ENCODE peak calls at places on chromosomes 3 and 15, in ten cellular contexts. One of them, this sample, is unnamed.
A peak's percentile ranks its signal among the peaks of the same experiment; 100 is the strongest.

GRCh38 chr3:131387796-131388195 is 6.2 kb downstream of the NUDT16 start:
- DNase-seq in brain microvascular endothelial cell: no peak
- DNase-seq in fibroblast of the aortic adventitia: no peak
- DNase-seq in HFF-Myc: no peak
- DNase-seq in glutamatergic neuron: no peak
- DNase-seq in B cell: no peak
- DNase-seq in choroid plexus epithelial cell: no peak
- DNase-seq in CD14-positive monocyte: no peak
- DNase-seq in endothelial cell: no peak
- DNase-seq in RWPE1: no peak
- DNase-seq in this sample: no peak

GRCh38 chr15:82548700-82549099 is 8.4 kb upstream of the RPS17 start:
- DNase-seq in HFF-Myc: no peak
- DNase-seq in brain microvascular endothelial cell: no peak
- DNase-seq in endothelial cell: no peak
- DNase-seq in choroid plexus epithelial cell: peak; percentile 21
- DNase-seq in RWPE1: no peak
- DNase-seq in B cell: no peak
- DNase-seq in glutamatergic neuron: no peak
- DNase-seq in CD14-positive monocyte: no peak
- DNase-seq in fibroblast of the aortic adventitia: no peak
- DNase-seq in this sample: no peak

GRCh38 chr3:110521019-110521418 is 550.6 kb upstream of the NECTIN3 start:
- DNase-seq in glutamatergic neuron: no peak
- DNase-seq in brain microvascular endothelial cell: peak; percentile 95
- DNase-seq in HFF-Myc: peak; percentile 88
- DNase-seq in fibroblast of the aortic adventitia: peak; percentile 98
- DNase-seq in choroid plexus epithelial cell: peak; percentile 96
- DNase-seq in B cell: no peak
- DNase-seq in CD14-positive monocyte: no peak
- DNase-seq in endothelial cell: no peak
- DNase-seq in RWPE1: peak; percentile 62
- DNase-seq in this sample: peak; percentile 87

GRCh38 chr15:57668074-57668473 is 38.4 kb upstream of the POLR2M start:
- DNase-seq in B cell: no peak
- DNase-seq in HFF-Myc: no peak
- DNase-seq in CD14-positive monocyte: no peak
- DNase-seq in brain microvascular endothelial cell: no peak
- DNase-seq in RWPE1: no peak
- DNase-seq in endothelial cell: no peak
- DNase-seq in fibroblast of the aortic adventitia: no peak
- DNase-seq in choroid plexus epithelial cell: no peak
- DNase-seq in glutamatergic neuron: no peak
- DNase-seq in this sample: no peak

GRCh38 chr3:154132777-154133375 is 11.7 kb downstream of the ARHGEF26 start:
- DNase-seq in fibroblast of the aortic adventitia: peak; percentile 22
- DNase-seq in RWPE1: no peak
- DNase-seq in brain microvascular endothelial cell: no peak
- DNase-seq in glutamatergic neuron: no peak
- DNase-seq in choroid plexus epithelial cell: peak; percentile 30
- DNase-seq in B cell: no peak
- DNase-seq in endothelial cell: no peak
- DNase-seq in CD14-positive monocyte: no peak
- DNase-seq in HFF-Myc: no peak
- DNase-seq in this sample: peak; percentile 83

GRCh38 chr3:23696842-23697241 is 108.9 kb upstream of the UBE2E1 start:
- DNase-seq in CD14-positive monocyte: no peak
- DNase-seq in endothelial cell: no peak
- DNase-seq in brain microvascular endothelial cell: no peak
- DNase-seq in RWPE1: no peak
- DNase-seq in choroid plexus epithelial cell: peak; percentile 64
- DNase-seq in HFF-Myc: no peak
- DNase-seq in glutamatergic neuron: no peak
- DNase-seq in B cell: no peak
- DNase-seq in fibroblast of the aortic adventitia: peak; percentile 59
- DNase-seq in this sample: peak; percentile 40

GRCh38 chr15:77571181-77571580 is 61.5 kb downstream of the LINGO1 start:
- DNase-seq in endothelial cell: no peak
- DNase-seq in fibroblast of the aortic adventitia: no peak
- DNase-seq in brain microvascular endothelial cell: no peak
- DNase-seq in glutamatergic neuron: no peak
- DNase-seq in B cell: no peak
- DNase-seq in HFF-Myc: no peak
- DNase-seq in RWPE1: no peak
- DNase-seq in CD14-positive monocyte: no peak
- DNase-seq in choroid plexus epithelial cell: no peak
- DNase-seq in this sample: no peak

GRCh38 chr3:17302774-17303173 is 418.0 kb downstream of the PLCL2 start:
- DNase-seq in fibroblast of the aortic adventitia: peak; percentile 76
- DNase-seq in RWPE1: no peak
- DNase-seq in HFF-Myc: peak; percentile 7
- DNase-seq in choroid plexus epithelial cell: peak; percentile 21
- DNase-seq in glutamatergic neuron: no peak
- DNase-seq in brain microvascular endothelial cell: no peak
- DNase-seq in endothelial cell: no peak
- DNase-seq in B cell: no peak
- DNase-seq in CD14-positive monocyte: no peak
- DNase-seq in this sample: peak; percentile 12

GRCh38 chr3:51539291-51539891 is 872 bp downstream of the RAD54L2 start:
- DNase-seq in glutamatergic neuron: peak; percentile 24
- DNase-seq in fibroblast of the aortic adventitia: peak; percentile 52
- DNase-seq in brain microvascular endothelial cell: peak; percentile 79
- DNase-seq in choroid plexus epithelial cell: peak; percentile 60
- DNase-seq in endothelial cell: peak; percentile 12
- DNase-seq in RWPE1: peak; percentile 41
- DNase-seq in B cell: peak; percentile 15
- DNase-seq in HFF-Myc: no peak
- DNase-seq in CD14-positive monocyte: no peak
- DNase-seq in this sample: peak; percentile 57

GRCh38 chr3:182795383-182795782 is 2.1 kb downstream of the ATP11B start:
- DNase-seq in HFF-Myc: no peak
- DNase-seq in B cell: peak; percentile 46
- DNase-seq in brain microvascular endothelial cell: no peak
- DNase-seq in fibroblast of the aortic adventitia: no peak
- DNase-seq in choroid plexus epithelial cell: peak; percentile 26
- DNase-seq in RWPE1: peak; percentile 36
- DNase-seq in endothelial cell: no peak
- DNase-seq in glutamatergic neuron: no peak
- DNase-seq in CD14-positive monocyte: no peak
- DNase-seq in this sample: peak; percentile 70

DNA sequence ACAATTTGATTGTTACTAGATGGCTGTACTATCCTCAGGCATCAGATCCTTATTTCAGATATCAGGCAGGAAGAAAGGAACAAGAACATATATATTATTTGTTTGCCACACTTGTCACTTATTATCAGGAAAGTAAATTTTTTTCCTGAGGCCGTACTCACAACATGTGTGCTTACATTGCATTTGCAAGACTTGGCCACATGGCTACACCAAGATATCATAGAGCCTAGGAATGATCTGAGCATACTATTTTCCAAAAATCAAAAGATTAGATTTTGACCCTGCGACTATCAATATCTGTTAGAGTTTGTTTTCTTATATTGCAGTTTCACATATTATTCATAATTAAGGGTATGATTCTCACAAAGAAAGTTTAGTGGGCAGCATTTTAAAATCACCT is 426.2 kb upstream of the BCHE start:
- DNase-seq in glutamatergic neuron: no peak
- DNase-seq in fibroblast of the aortic adventitia: no peak
- DNase-seq in CD14-positive monocyte: no peak
- DNase-seq in HFF-Myc: no peak
- DNase-seq in RWPE1: no peak
- DNase-seq in choroid plexus epithelial cell: peak; percentile 0
- DNase-seq in B cell: no peak
- DNase-seq in endothelial cell: no peak
- DNase-seq in brain microvascular endothelial cell: no peak
- DNase-seq in this sample: no peak
- TF ChIP-seq CTCF in glutamatergic neuron: no peak
- TF ChIP-seq CTCF in fibroblast of the aortic adventitia: peak; percentile 38
- TF ChIP-seq CTCF in CD14-positive monocyte: no peak
- TF ChIP-seq CTCF in HFF-Myc: no peak
- TF ChIP-seq CTCF in RWPE1: no peak
- TF ChIP-seq CTCF in choroid plexus epithelial cell: no peak
- TF ChIP-seq CTCF in B cell: no peak
- TF ChIP-seq CTCF in endothelial cell: no peak
- TF ChIP-seq CTCF in brain microvascular endothelial cell: peak; percentile 27
- TF ChIP-seq CTCF in this sample: no peak

DNA sequence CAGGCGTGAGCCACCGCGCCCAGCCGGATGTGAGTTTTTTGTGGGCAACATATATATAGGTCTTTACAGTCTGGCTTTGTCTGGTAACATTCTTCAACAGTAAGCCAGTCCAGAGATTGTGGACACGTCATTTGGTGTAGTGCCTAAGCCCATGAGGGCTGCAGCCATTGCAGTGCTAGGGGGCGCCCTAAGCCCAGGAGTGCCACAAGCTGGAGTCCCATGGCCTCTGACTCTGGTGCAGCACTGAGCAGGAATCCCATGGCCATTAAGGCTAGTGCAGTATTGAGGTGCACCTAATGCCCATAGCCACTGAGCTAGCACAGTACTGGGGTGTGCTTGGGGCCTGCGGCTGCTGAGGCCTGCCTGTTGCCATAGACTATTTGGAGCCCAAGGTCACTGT is 136.4 kb upstream of the NDN start:
- DNase-seq in B cell: no peak
- DNase-seq in RWPE1: no peak
- DNase-seq in fibroblast of the aortic adventitia: no peak
- DNase-seq in choroid plexus epithelial cell: no peak
- DNase-seq in endothelial cell: peak; percentile 58
- DNase-seq in brain microvascular endothelial cell: no peak
- DNase-seq in CD14-positive monocyte: no peak
- DNase-seq in glutamatergic neuron: peak; percentile 64
- DNase-seq in HFF-Myc: no peak
- DNase-seq in this sample: no peak
- TF ChIP-seq CTCF in B cell: no peak
- TF ChIP-seq CTCF in RWPE1: no peak
- TF ChIP-seq CTCF in fibroblast of the aortic adventitia: no peak
- TF ChIP-seq CTCF in choroid plexus epithelial cell: no peak
- TF ChIP-seq CTCF in endothelial cell: peak; percentile 16
- TF ChIP-seq CTCF in brain microvascular endothelial cell: no peak
- TF ChIP-seq CTCF in CD14-positive monocyte: no peak
- TF ChIP-seq CTCF in glutamatergic neuron: no peak
- TF ChIP-seq CTCF in HFF-Myc: no peak
- TF ChIP-seq CTCF in this sample: no peak

GRCh38 chr3:109369510-109369909 is 32.2 kb upstream of the DPPA4 start:
- DNase-seq in HFF-Myc: no peak
- DNase-seq in CD14-positive monocyte: no peak
- DNase-seq in glutamatergic neuron: no peak
- DNase-seq in brain microvascular endothelial cell: no peak
- DNase-seq in endothelial cell: peak; percentile 26
- DNase-seq in RWPE1: no peak
- DNase-seq in fibroblast of the aortic adventitia: no peak
- DNase-seq in choroid plexus epithelial cell: peak; percentile 26
- DNase-seq in B cell: no peak
- DNase-seq in this sample: no peak
- TF ChIP-seq CTCF in HFF-Myc: no peak
- TF ChIP-seq CTCF in CD14-positive monocyte: no peak
- TF ChIP-seq CTCF in glutamatergic neuron: no peak
- TF ChIP-seq CTCF in brain microvascular endothelial cell: peak; percentile 63
- TF ChIP-seq CTCF in endothelial cell: peak; percentile 20
- TF ChIP-seq CTCF in RWPE1: no peak
- TF ChIP-seq CTCF in fibroblast of the aortic adventitia: no peak
- TF ChIP-seq CTCF in choroid plexus epithelial cell: peak; percentile 47
- TF ChIP-seq CTCF in B cell: no peak
- TF ChIP-seq CTCF in this sample: no peak

DNA sequence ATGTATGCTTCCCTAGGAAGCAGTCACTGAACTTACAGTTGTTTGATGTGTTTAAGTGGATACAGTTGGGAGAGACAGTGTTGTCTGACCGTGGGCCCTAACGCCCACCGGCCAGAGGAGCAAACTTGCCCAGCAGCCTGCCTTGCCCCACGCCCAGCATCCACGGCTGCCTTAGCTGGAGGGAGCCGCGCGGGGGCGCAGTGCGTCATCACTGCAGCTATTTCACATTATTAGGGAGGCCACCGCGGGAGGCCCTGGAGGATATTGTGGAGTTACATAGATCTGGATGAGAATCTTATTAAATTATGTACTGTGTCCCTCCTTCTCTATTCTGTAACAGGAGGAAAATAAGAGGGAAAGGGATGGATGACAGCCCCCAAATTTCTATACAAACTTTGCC is 267.2 kb downstream of the GABRG3 start:
- DNase-seq in RWPE1: no peak
- DNase-seq in CD14-positive monocyte: no peak
- DNase-seq in choroid plexus epithelial cell: no peak
- DNase-seq in glutamatergic neuron: no peak
- DNase-seq in endothelial cell: peak; percentile 17
- DNase-seq in B cell: no peak
- DNase-seq in fibroblast of the aortic adventitia: no peak
- DNase-seq in brain microvascular endothelial cell: no peak
- DNase-seq in HFF-Myc: no peak
- DNase-seq in this sample: no peak
- TF ChIP-seq CTCF in RWPE1: no peak
- TF ChIP-seq CTCF in CD14-positive monocyte: no peak
- TF ChIP-seq CTCF in choroid plexus epithelial cell: no peak
- TF ChIP-seq CTCF in glutamatergic neuron: peak; percentile 32
- TF ChIP-seq CTCF in endothelial cell: peak; percentile 21
- TF ChIP-seq CTCF in B cell: no peak
- TF ChIP-seq CTCF in fibroblast of the aortic adventitia: no peak
- TF ChIP-seq CTCF in brain microvascular endothelial cell: peak; percentile 16
- TF ChIP-seq CTCF in HFF-Myc: no peak
- TF ChIP-seq CTCF in this sample: no peak

GRCh38 chr3:117587416-117587815 is 877.8 kb downstream of the TUSC7 start:
- DNase-seq in CD14-positive monocyte: no peak
- DNase-seq in brain microvascular endothelial cell: no peak
- DNase-seq in endothelial cell: no peak
- DNase-seq in glutamatergic neuron: peak; percentile 19
- DNase-seq in B cell: no peak
- DNase-seq in RWPE1: no peak
- DNase-seq in fibroblast of the aortic adventitia: no peak
- DNase-seq in choroid plexus epithelial cell: no peak
- DNase-seq in HFF-Myc: no peak
- DNase-seq in this sample: no peak

GRCh38 chr3:117586161-117586560 is 876.6 kb downstream of the TUSC7 start:
- DNase-seq in fibroblast of the aortic adventitia: no peak
- DNase-seq in choroid plexus epithelial cell: no peak
- DNase-seq in brain microvascular endothelial cell: no peak
- DNase-seq in B cell: no peak
- DNase-seq in RWPE1: no peak
- DNase-seq in endothelial cell: no peak
- DNase-seq in CD14-positive monocyte: no peak
- DNase-seq in HFF-Myc: no peak
- DNase-seq in glutamatergic neuron: no peak
- DNase-seq in this sample: no peak

GRCh38 chr3:117589454-117589853 is 879.9 kb downstream of the TUSC7 start:
- DNase-seq in HFF-Myc: no peak
- DNase-seq in B cell: no peak
- DNase-seq in choroid plexus epithelial cell: no peak
- DNase-seq in CD14-positive monocyte: no peak
- DNase-seq in endothelial cell: no peak
- DNase-seq in fibroblast of the aortic adventitia: peak; percentile 24
- DNase-seq in brain microvascular endothelial cell: no peak
- DNase-seq in RWPE1: no peak
- DNase-seq in glutamatergic neuron: no peak
- DNase-seq in this sample: no peak
- TF ChIP-seq CTCF in HFF-Myc: no peak
- TF ChIP-seq CTCF in B cell: no peak
- TF ChIP-seq CTCF in choroid plexus epithelial cell: no peak
- TF ChIP-seq CTCF in CD14-positive monocyte: no peak
- TF ChIP-seq CTCF in endothelial cell: no peak
- TF ChIP-seq CTCF in fibroblast of the aortic adventitia: no peak
- TF ChIP-seq CTCF in brain microvascular endothelial cell: no peak
- TF ChIP-seq CTCF in RWPE1: no peak
- TF ChIP-seq CTCF in glutamatergic neuron: no peak
- TF ChIP-seq CTCF in this sample: no peak

This sample was measured in fibroblast of villous mesenchyme.